ENCODE peak calls at places on chromosomes 12 and 14, in six cellular contexts. One of them, this sample, is unnamed.

GRCh38 chr12:22687677-22688076 is 62.7 kb downstream of the ETNK1 start:
- DNase-seq in HepG2: no peak
- DNase-seq in HCT116: no peak
- DNase-seq in SK-N-SH: no peak
- DNase-seq in K562: no peak
- DNase-seq in GM12878: peak; percentile 57
- DNase-seq in this sample: no peak

GRCh38 chr12:42756841-42757661 is 167.5 kb upstream of the PRICKLE1 start:
- DNase-seq in GM12878: no peak
- DNase-seq in SK-N-SH: no peak
- DNase-seq in K562: no peak
- DNase-seq in HCT116: peak; percentile 85
- DNase-seq in HepG2: no peak
- DNase-seq in this sample: no peak

GRCh38 chr12:53938276-53939140 is at the start of gene HOXC13:
- DNase-seq in GM12878: no peak
- DNase-seq in SK-N-SH: peak; percentile 86
- DNase-seq in HCT116: peak; percentile 95
- DNase-seq in HepG2: peak; percentile 33
- DNase-seq in K562: peak; percentile 97
- DNase-seq in this sample: peak; percentile 95

GRCh38 chr12:96263449-96263902 is 69.3 kb downstream of the ELK3 start:
- DNase-seq in HepG2: peak; percentile 90
- DNase-seq in K562: no peak
- DNase-seq in HCT116: no peak
- DNase-seq in GM12878: no peak
- DNase-seq in SK-N-SH: no peak
- DNase-seq in this sample: no peak

GRCh38 chr12:14540801-14541462 is 26.8 kb downstream of the PLBD1 start:
- DNase-seq in K562: no peak
- DNase-seq in SK-N-SH: no peak
- DNase-seq in HepG2: no peak
- DNase-seq in GM12878: no peak
- DNase-seq in HCT116: no peak
- DNase-seq in this sample: no peak

GRCh38 chr14:54168489-54168888 is 211.9 kb upstream of the BMP4 start:
- DNase-seq in SK-N-SH: no peak
- DNase-seq in K562: no peak
- DNase-seq in GM12878: no peak
- DNase-seq in HepG2: no peak
- DNase-seq in HCT116: no peak
- DNase-seq in this sample: no peak

GRCh38 chr12:121789233-121789781 is 4.2 kb downstream of the RHOF start:
- DNase-seq in HepG2: no peak
- DNase-seq in SK-N-SH: no peak
- DNase-seq in GM12878: no peak
- DNase-seq in K562: no peak
- DNase-seq in HCT116: no peak
- DNase-seq in this sample: no peak

GRCh38 chr14:99619873-99620834 is 16.1 kb upstream of the CCDC85C start:
- DNase-seq in GM12878: no peak
- DNase-seq in SK-N-SH: no peak
- DNase-seq in HepG2: no peak
- DNase-seq in K562: no peak
- DNase-seq in HCT116: no peak
- DNase-seq in this sample: no peak

GRCh38 chr12:123576611-123577010 is 7.7 kb upstream of the TMED2 start:
- DNase-seq in K562: no peak
- DNase-seq in HCT116: no peak
- DNase-seq in GM12878: no peak
- DNase-seq in SK-N-SH: no peak
- DNase-seq in HepG2: no peak
- DNase-seq in this sample: no peak

GRCh38 chr12:89370850-89371249 is 18.5 kb upstream of the DUSP6 start:
- DNase-seq in HepG2: no peak
- DNase-seq in SK-N-SH: no peak
- DNase-seq in K562: no peak
- DNase-seq in HCT116: peak; percentile 36
- DNase-seq in GM12878: no peak
- DNase-seq in this sample: no peak

GRCh38 chr12:22286569-22286968 is 47.9 kb downstream of the ST8SIA1 start:
- DNase-seq in HepG2: no peak
- DNase-seq in GM12878: no peak
- DNase-seq in K562: no peak
- DNase-seq in HCT116: no peak
- DNase-seq in SK-N-SH: no peak
- DNase-seq in this sample: no peak

GRCh38 chr14:97025722-97026121 is 228.5 kb downstream of the VRK1 start:
- DNase-seq in HepG2: no peak
- DNase-seq in GM12878: no peak
- DNase-seq in K562: no peak
- DNase-seq in HCT116: no peak
- DNase-seq in SK-N-SH: no peak
- DNase-seq in this sample: no peak

GRCh38 chr12:116265361-116266128 is 11.9 kb downstream of the MED13L start:
- DNase-seq in HepG2: no peak
- DNase-seq in K562: no peak
- DNase-seq in SK-N-SH: no peak
- DNase-seq in GM12878: no peak
- DNase-seq in HCT116: no peak
- DNase-seq in this sample: no peak

GRCh38 chr12:29153231-29153630 is 4.2 kb downstream of the FAR2 start:
- DNase-seq in HCT116: no peak
- DNase-seq in GM12878: no peak
- DNase-seq in SK-N-SH: no peak
- DNase-seq in K562: no peak
- DNase-seq in HepG2: no peak
- DNase-seq in this sample: no peak

GRCh38 chr14:58238252-58239247 is 6.1 kb upstream of the PSMA3 start:
- DNase-seq in GM12878: no peak
- DNase-seq in HCT116: no peak
- DNase-seq in K562: peak; percentile 33
- DNase-seq in SK-N-SH: no peak
- DNase-seq in HepG2: no peak
- DNase-seq in this sample: no peak

GRCh38 chr14:80955434-80955939 is at the start of gene TSHR:
- DNase-seq in SK-N-SH: no peak
- DNase-seq in K562: peak; percentile 8
- DNase-seq in GM12878: no peak
- DNase-seq in HepG2: no peak
- DNase-seq in HCT116: no peak
- DNase-seq in this sample: no peak

GRCh38 chr14:45359766-45360165 is 106.8 kb upstream of the MIS18BP1 start:
- DNase-seq in K562: no peak
- DNase-seq in HepG2: no peak
- DNase-seq in HCT116: no peak
- DNase-seq in SK-N-SH: no peak
- DNase-seq in GM12878: no peak
- DNase-seq in this sample: no peak

GRCh38 chr12:94187351-94187750 is 39.0 kb downstream of the PLXNC1 start:
- DNase-seq in GM12878: no peak
- DNase-seq in SK-N-SH: peak; percentile 37
- DNase-seq in HCT116: no peak
- DNase-seq in K562: no peak
- DNase-seq in HepG2: no peak
- DNase-seq in this sample: no peak

GRCh38 chr14:104146651-104147345 is 8.4 kb downstream of the KIF26A start:
- DNase-seq in HCT116: no peak
- DNase-seq in HepG2: no peak
- DNase-seq in K562: no peak
- DNase-seq in SK-N-SH: no peak
- DNase-seq in GM12878: no peak
- DNase-seq in this sample: no peak

GRCh38 chr12:95143784-95144205 is 70.4 kb upstream of the NR2C1 start:
- DNase-seq in HepG2: no peak
- DNase-seq in K562: no peak
- DNase-seq in HCT116: no peak
- DNase-seq in GM12878: no peak
- DNase-seq in SK-N-SH: no peak
- DNase-seq in this sample: no peak

GRCh38 chr14:52455291-52456088 is 96.8 kb downstream of the TXNDC16 start:
- DNase-seq in HepG2: no peak
- DNase-seq in HCT116: no peak
- DNase-seq in SK-N-SH: no peak
- DNase-seq in K562: no peak
- DNase-seq in GM12878: no peak
- DNase-seq in this sample: no peak

GRCh38 chr14:21768116-21768874 is 94.7 kb upstream of the OR4E1 start:
- DNase-seq in K562: peak; percentile 28
- DNase-seq in HCT116: peak; percentile 32
- DNase-seq in HepG2: peak; percentile 42
- DNase-seq in SK-N-SH: peak; percentile 11
- DNase-seq in GM12878: peak; percentile 5
- DNase-seq in this sample: no peak

GRCh38 chr12:114636723-114637480 is 47.1 kb downstream of the TBX3 start:
- DNase-seq in K562: peak; percentile 34
- DNase-seq in GM12878: no peak
- DNase-seq in HCT116: no peak
- DNase-seq in HepG2: no peak
- DNase-seq in SK-N-SH: peak; percentile 56
- DNase-seq in this sample: no peak

GRCh38 chr14:102731871-102732800 is 45.1 kb upstream of the TRAF3 start:
- DNase-seq in GM12878: no peak
- DNase-seq in K562: no peak
- DNase-seq in SK-N-SH: no peak
- DNase-seq in HCT116: no peak
- DNase-seq in HepG2: no peak
- DNase-seq in this sample: no peak

GRCh38 chr12:106269150-106269771 is 21.4 kb upstream of the CKAP4 start:
- DNase-seq in GM12878: no peak
- DNase-seq in SK-N-SH: no peak
- DNase-seq in K562: peak; percentile 55
- DNase-seq in HCT116: no peak
- DNase-seq in HepG2: no peak
- DNase-seq in this sample: no peak

GRCh38 chr14:51969852-51970251 is 19.5 kb upstream of the RTRAF start:
- DNase-seq in GM12878: no peak
- DNase-seq in HCT116: no peak
- DNase-seq in SK-N-SH: no peak
- DNase-seq in HepG2: no peak
- DNase-seq in K562: no peak
- DNase-seq in this sample: no peak

GRCh38 chr14:35215110-35215872 is 76.9 kb upstream of the PSMA6 start:
- DNase-seq in SK-N-SH: no peak
- DNase-seq in K562: peak; percentile 6
- DNase-seq in HCT116: peak; percentile 38
- DNase-seq in HepG2: peak; percentile 57
- DNase-seq in GM12878: no peak
- DNase-seq in this sample: no peak

GRCh38 chr14:54337314-54337713 is 59.5 kb upstream of the CDKN3 start:
- DNase-seq in HepG2: no peak
- DNase-seq in GM12878: no peak
- DNase-seq in K562: no peak
- DNase-seq in HCT116: no peak
- DNase-seq in SK-N-SH: no peak
- DNase-seq in this sample: no peak

GRCh38 chr14:87944987-87945604 is 47.9 kb downstream of the GALC start:
- DNase-seq in K562: peak; percentile 12
- DNase-seq in SK-N-SH: peak; percentile 3
- DNase-seq in GM12878: no peak
- DNase-seq in HCT116: peak; percentile 33
- DNase-seq in HepG2: peak; percentile 29
- DNase-seq in this sample: peak; percentile 10

DNA sequence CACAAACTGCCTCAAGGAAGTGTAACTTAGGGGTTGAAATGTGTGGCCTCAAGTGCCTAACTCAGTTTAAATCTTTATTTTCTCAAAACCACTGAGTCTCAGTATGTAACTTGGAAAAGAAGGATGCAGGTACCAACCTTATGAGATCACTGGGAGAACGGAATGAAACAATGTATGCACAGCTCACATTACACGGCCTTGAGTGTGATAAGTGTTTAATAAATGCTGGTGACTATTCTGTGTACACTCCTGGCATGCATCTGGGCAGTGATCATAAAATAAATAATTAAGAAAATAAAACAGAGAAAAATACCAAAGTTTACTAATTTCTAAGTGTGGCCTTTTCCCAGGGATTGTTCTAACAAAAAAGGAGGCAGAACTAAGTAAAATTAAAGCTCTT is 974.5 kb upstream of the FLRT2 start:
- DNase-seq in HCT116: no peak
- DNase-seq in HepG2: no peak
- DNase-seq in GM12878: no peak
- DNase-seq in SK-N-SH: no peak
- DNase-seq in K562: no peak
- DNase-seq in this sample: no peak
- TF ChIP-seq CTCF in HCT116: no peak
- TF ChIP-seq CTCF in HepG2: no peak
- TF ChIP-seq CTCF in GM12878: no peak
- TF ChIP-seq CTCF in SK-N-SH: no peak
- TF ChIP-seq CTCF in K562: no peak
- TF ChIP-seq CTCF in this sample: no peak

GRCh38 chr14:33539918-33540357 is 410.9 kb downstream of the EGLN3 start:
- DNase-seq in SK-N-SH: no peak
- DNase-seq in GM12878: peak; percentile 20
- DNase-seq in K562: no peak
- DNase-seq in HCT116: no peak
- DNase-seq in HepG2: no peak
- DNase-seq in this sample: no peak
- TF ChIP-seq REST in SK-N-SH: no peak
- TF ChIP-seq REST in GM12878: no peak
- TF ChIP-seq REST in K562: no peak
- TF ChIP-seq REST in HCT116: no peak
- TF ChIP-seq REST in HepG2: no peak
- TF ChIP-seq REST in this sample: no peak

GRCh38 chr14:72519543-72519942 is 374.4 kb downstream of the DPF3 start:
- DNase-seq in GM12878: no peak
- DNase-seq in SK-N-SH: no peak
- DNase-seq in K562: no peak
- DNase-seq in HepG2: no peak
- DNase-seq in HCT116: no peak
- DNase-seq in this sample: no peak
- TF ChIP-seq SIN3A in GM12878: no peak
- TF ChIP-seq SIN3A in SK-N-SH: no peak
- TF ChIP-seq SIN3A in K562: no peak
- TF ChIP-seq SIN3A in HepG2: no peak
- TF ChIP-seq SIN3A in HCT116: no peak
- TF ChIP-seq SIN3A in this sample: no peak

GRCh38 chr12:130817804-130818203 is 21.2 kb downstream of the STX2 start:
- DNase-seq in SK-N-SH: no peak
- DNase-seq in K562: no peak
- DNase-seq in HCT116: no peak
- DNase-seq in GM12878: no peak
- DNase-seq in HepG2: no peak
- DNase-seq in this sample: no peak

GRCh38 chr12:130818381-130819247 is 20.4 kb downstream of the STX2 start:
- DNase-seq in SK-N-SH: peak; percentile 90
- DNase-seq in GM12878: peak; percentile 28
- DNase-seq in HCT116: no peak
- DNase-seq in HepG2: no peak
- DNase-seq in K562: peak; percentile 32
- DNase-seq in this sample: no peak

GRCh38 chr12:130819681-130820080 is 19.4 kb downstream of the STX2 start:
- DNase-seq in HepG2: no peak
- DNase-seq in GM12878: no peak
- DNase-seq in K562: no peak
- DNase-seq in HCT116: no peak
- DNase-seq in SK-N-SH: no peak
- DNase-seq in this sample: no peak

GRCh38 chr12:130816055-130816454 is 23.0 kb downstream of the STX2 start:
- DNase-seq in GM12878: no peak
- DNase-seq in HepG2: no peak
- DNase-seq in K562: no peak
- DNase-seq in SK-N-SH: peak; percentile 45
- DNase-seq in HCT116: no peak
- DNase-seq in this sample: no peak

GRCh38 chr12:130819248-130819576 is 19.8 kb downstream of the STX2 start:
- DNase-seq in HCT116: no peak
- DNase-seq in K562: no peak
- DNase-seq in GM12878: no peak
- DNase-seq in SK-N-SH: no peak
- DNase-seq in HepG2: no peak
- DNase-seq in this sample: no peak
- TF ChIP-seq CTCF in HCT116: no peak
- TF ChIP-seq CTCF in K562: no peak
- TF ChIP-seq CTCF in GM12878: no peak
- TF ChIP-seq CTCF in SK-N-SH: no peak
- TF ChIP-seq CTCF in HepG2: no peak
- TF ChIP-seq CTCF in this sample: no peak